ENCODE peak calls at places on chromosomes 11 and 22, in five cellular contexts. T is amniotic epithelial cell, Q is GM06990, A is frontal cortex, U is hippocampal formation. L is an unnamed sample.

GRCh38 chr11:35364101-35364780 is 55.1 kb downstream of the SLC1A2 start:
- DNase-seq in T (peak), Q (no peak), A (no peak), U (no peak), L (no peak)

GRCh38 chr11:43756575-43756974 is 76.0 kb downstream of the HSD17B12 start:
- DNase-seq in T (peak), Q (no peak), A (no peak), U (no peak), L (no peak)

GRCh38 chr11:26936109-26936508 is 57.8 kb upstream of the FIBIN start:
- DNase-seq in T (no peak), Q (no peak), A (no peak), U (no peak), L (no peak)

GRCh38 chr11:83401506-83402225 is 115.5 kb upstream of the CCDC90B start:
- DNase-seq in T (no peak), Q (no peak), A (no peak), U (no peak), L (no peak)

GRCh38 chr11:46381046-46381835 is at the start of gene MDK:
- DNase-seq in T (no peak), Q (no peak), A (peak), U (no peak), L (no peak)

GRCh38 chr11:35717043-35717442 is 54.5 kb downstream of the TRIM44 start:
- DNase-seq in T (no peak), Q (no peak), A (no peak), U (no peak), L (no peak)

GRCh38 chr11:61889831-61890230 is 1.5 kb downstream of the FADS3 start:
- DNase-seq in T (no peak), Q (no peak), A (no peak), U (no peak), L (no peak)

GRCh38 chr11:89327885-89328284 is 150.2 kb downstream of the TYR start:
- DNase-seq in T (no peak), Q (no peak), A (no peak), U (no peak), L (no peak)

GRCh38 chr11:133898031-133898769 is 52.9 kb upstream of the SPATA19 start:
- DNase-seq in T (no peak), Q (peak), A (no peak), U (no peak), L (no peak)

GRCh38 chr22:50601669-50602337 is 1.2 kb downstream of the MAPK8IP2 start:
- DNase-seq in T (no peak), Q (no peak), A (no peak), U (no peak), L (no peak)

GRCh38 chr11:130765951-130766649 is 150.2 kb downstream of the SNX19 start:
- DNase-seq in T (no peak), Q (peak), A (no peak), U (no peak), L (no peak)

GRCh38 chr11:82906236-82906635 is 4.7 kb downstream of the DDIAS start:
- DNase-seq in T (peak), Q (no peak), A (no peak), U (peak), L (no peak)

GRCh38 chr11:59206635-59207034 is 6.1 kb downstream of the MPEG1 start:
- DNase-seq in T (no peak), Q (no peak), A (no peak), U (peak), L (no peak)

GRCh38 chr11:90614318-90614717 is 391.5 kb upstream of the CHORDC1 start:
- DNase-seq in T (no peak), Q (no peak), A (no peak), U (no peak), L (no peak)

GRCh38 chr22:19759459-19759993 is 1.1 kb upstream of the TBX1 start:
- DNase-seq in T (no peak), Q (no peak), A (no peak), U (no peak), L (no peak)

GRCh38 chr11:121231576-121232278 is 60.8 kb upstream of the SC5D start:
- DNase-seq in T (no peak), Q (no peak), A (no peak), U (no peak), L (no peak)

GRCh38 chr11:26830757-26831156 is 108.9 kb upstream of the SLC5A12 start:
- DNase-seq in T (no peak), Q (no peak), A (no peak), U (no peak), L (no peak)

GRCh38 chr11:61980783-61981541 is 13.5 kb upstream of the FTH1 start:
- DNase-seq in T (no peak), Q (no peak), A (no peak), U (no peak), L (no peak)

GRCh38 chr11:74011360-74012071 is 2.6 kb upstream of the UCP3 start:
- DNase-seq in T (no peak), Q (peak), A (no peak), U (no peak), L (no peak)

GRCh38 chr22:28139993-28140392 is 220.9 kb upstream of the PITPNB start:
- DNase-seq in T (peak), Q (no peak), A (no peak), U (no peak), L (no peak)

GRCh38 chr11:78061088-78061920 is 2.4 kb upstream of the THRSP start:
- DNase-seq in T (no peak), Q (no peak), A (no peak), U (no peak), L (no peak)

GRCh38 chr11:35873721-35874120 is 70.1 kb upstream of the LDLRAD3 start:
- DNase-seq in T (no peak), Q (no peak), A (no peak), U (no peak), L (no peak)

GRCh38 chr11:117919326-117920275 is 9.6 kb downstream of the TMPRSS13 start:
- DNase-seq in T (no peak), Q (no peak), A (no peak), U (no peak), L (no peak)

GRCh38 chr11:1718326-1718725 is 21.3 kb downstream of the KRTAP5-6 start:
- DNase-seq in T (no peak), Q (no peak), A (no peak), U (no peak), L (no peak)

GRCh38 chr11:76885390-76886097 is 24.8 kb downstream of the ACER3 start:
- DNase-seq in T (peak), Q (no peak), A (no peak), U (no peak), L (no peak)

L was measured in amygdala.